ENCODE peak calls at places on chromosomes 4 and X, in four cellular contexts. U is progenitor cell of endocrine pancreas, G is ovary, K is cardiac muscle cell. E is an unnamed sample.

GRCh38 chrX:118983513-118983912 is 9.1 kb downstream of the LONRF3 start:
- DNase-seq in G (no peak), K (no peak), U (no peak), E (no peak)

GRCh38 chrX:150486011-150486410 is 82.4 kb upstream of the MTM1 start:
- DNase-seq in U (no peak), G (no peak), K (peak; percentile 46), E (no peak)

GRCh38 chrX:103311401-103311785 is 603 bp upstream of the BEX2 start:
- DNase-seq in K (no peak), G (no peak), U (no peak), E (no peak)

GRCh38 chr4:6372649-6373525 is 99.5 kb downstream of the PPP2R2C start:
- DNase-seq in G (no peak), U (no peak), K (peak; percentile 45), E (no peak)

GRCh38 chrX:100980608-100981497 is 11.3 kb downstream of the ARL13A start:
- DNase-seq in G (no peak), K (no peak), U (no peak), E (no peak)

GRCh38 chr4:2798399-2799301 is 5.8 kb downstream of the SH3BP2 start:
- DNase-seq in K (no peak), G (peak; percentile 60), U (no peak), E (no peak)

GRCh38 chrX:112731793-112732192 is 52.1 kb upstream of the LHFPL1 start:
- DNase-seq in U (no peak), K (no peak), G (no peak), E (no peak)

GRCh38 chr4:42653606-42654560 is 3.0 kb downstream of the ATP8A1 start:
- DNase-seq in U (no peak), G (no peak), K (no peak), E (no peak)

GRCh38 chr4:12403175-12403574 is 974.5 kb upstream of the HS3ST1 start:
- DNase-seq in K (no peak), G (no peak), U (no peak), E (no peak)

GRCh38 chr4:140372607-140373327 is 679 bp upstream of the SCOC start:
- DNase-seq in G (no peak), U (no peak), K (peak; percentile 30), E (no peak)

GRCh38 chrX:13506574-13506973 is 62.8 kb upstream of the EGFL6 start:
- DNase-seq in K (peak; percentile 63), G (peak; percentile 63), U (peak; percentile 14), E (no peak)

GRCh38 chr4:7777017-7777710 is 162.5 kb downstream of the AFAP1 start:
- DNase-seq in K (no peak), G (peak; percentile 13), U (no peak), E (no peak)

GRCh38 chrX:13837290-13837745 is 20.4 kb upstream of the GPM6B start:
- DNase-seq in G (no peak), K (no peak), U (no peak), E (no peak)

GRCh38 chr4:140866492-140867005 is 110.4 kb upstream of the TBC1D9 start:
- DNase-seq in K (no peak), G (no peak), U (no peak), E (no peak)

GRCh38 chr4:120709986-120710385 is 212.5 kb downstream of the PRDM5 start:
- DNase-seq in K (no peak), G (no peak), U (no peak), E (no peak)

GRCh38 chrX:47179221-47179927 is 14.3 kb upstream of the UBA1 start:
- DNase-seq in U (no peak), K (no peak), G (no peak), E (no peak)

GRCh38 chr4:149823770-149824221 is 8.2 kb upstream of the IQCM start:
- DNase-seq in G (no peak), U (no peak), K (no peak), E (no peak)

GRCh38 chr4:86498560-86499166 is 95.5 kb upstream of the PTPN13 start:
- DNase-seq in K (peak; percentile 74), G (no peak), U (no peak), E (no peak)

GRCh38 chr4:36187723-36188333 is 56.5 kb downstream of the ARAP2 start:
- DNase-seq in K (peak; percentile 29), G (no peak), U (no peak), E (no peak)

GRCh38 chrX:44314259-44314734 is 29.2 kb downstream of the EFHC2 start:
- DNase-seq in K (peak; percentile 73), U (no peak), G (no peak), E (no peak)

GRCh38 chr4:48047421-48047844 is 30.9 kb downstream of the NIPAL1 start:
- DNase-seq in K (no peak), U (no peak), G (no peak), E (no peak)

GRCh38 chrX:10022580-10023245 is 55.6 kb downstream of the CLDN34 start:
- DNase-seq in U (no peak), K (no peak), G (no peak), E (no peak)

GRCh38 chr4:3446631-3447320 is 5.0 kb downstream of the HGFAC start:
- DNase-seq in K (no peak), U (no peak), G (peak; percentile 15), E (no peak)

GRCh38 chrX:13747836-13748235 is 13.3 kb downstream of the OFD1 start:
- DNase-seq in K (peak; percentile 60), U (no peak), G (no peak), E (no peak)

GRCh38 chrX:118961866-118962560 is 12.4 kb upstream of the LONRF3 start:
- DNase-seq in K (no peak), U (no peak), G (no peak), E (no peak)

GRCh38 chrX:18668059-18668458 is 3.8 kb downstream of the RS1 start:
- DNase-seq in G (no peak), U (no peak), K (no peak), E (no peak)

GRCh38 chrX:17580529-17581155 is 156.7 kb upstream of the SCML1 start:
- DNase-seq in G (no peak), U (no peak), K (peak; percentile 54), E (no peak)

GRCh38 chr4:94507281-94507680 is 55.5 kb downstream of the PDLIM5 start:
- DNase-seq in G (no peak), U (no peak), K (no peak), E (no peak)

GRCh38 chr4:158171456-158171790 is 1.4 kb downstream of the GASK1B start:
- DNase-seq in U (no peak), G (no peak), K (no peak), E (no peak)

GRCh38 chr4:183458005-183458404 is 13.6 kb downstream of the CDKN2AIP start:
- DNase-seq in K (no peak), U (no peak), G (no peak), E (no peak)

GRCh38 chr4:150130953-150131352 is 52.7 kb downstream of the DCLK2 start:
- DNase-seq in K (no peak), G (no peak), U (no peak), E (no peak)

GRCh38 chr4:70505152-70505748 is 13.1 kb upstream of the AMTN start:
- DNase-seq in G (no peak), K (peak; percentile 69), U (peak; percentile 62), E (no peak)

GRCh38 chr4:152189451-152190179 is 346.3 kb downstream of the FBXW7 start:
- DNase-seq in U (no peak), K (no peak), G (no peak), E (no peak)

GRCh38 chr4:76744253-76744921 is 153.6 kb downstream of the SOWAHB start:
- DNase-seq in G (no peak), U (no peak), K (no peak), E (no peak)

GRCh38 chr4:4575284-4576211 is 33.7 kb upstream of the STX18 start:
- DNase-seq in U (peak; percentile 69), K (peak; percentile 88), G (peak; percentile 62), E (peak; percentile 82)

GRCh38 chr4:11597506-11597905 is 168.8 kb upstream of the HS3ST1 start:
- DNase-seq in K (no peak), G (no peak), U (no peak), E (no peak)

GRCh38 chrX:28042260-28042659 is 61.0 kb upstream of the DCAF8L1 start:
- DNase-seq in G (no peak), U (no peak), K (no peak), E (no peak)

DNA sequence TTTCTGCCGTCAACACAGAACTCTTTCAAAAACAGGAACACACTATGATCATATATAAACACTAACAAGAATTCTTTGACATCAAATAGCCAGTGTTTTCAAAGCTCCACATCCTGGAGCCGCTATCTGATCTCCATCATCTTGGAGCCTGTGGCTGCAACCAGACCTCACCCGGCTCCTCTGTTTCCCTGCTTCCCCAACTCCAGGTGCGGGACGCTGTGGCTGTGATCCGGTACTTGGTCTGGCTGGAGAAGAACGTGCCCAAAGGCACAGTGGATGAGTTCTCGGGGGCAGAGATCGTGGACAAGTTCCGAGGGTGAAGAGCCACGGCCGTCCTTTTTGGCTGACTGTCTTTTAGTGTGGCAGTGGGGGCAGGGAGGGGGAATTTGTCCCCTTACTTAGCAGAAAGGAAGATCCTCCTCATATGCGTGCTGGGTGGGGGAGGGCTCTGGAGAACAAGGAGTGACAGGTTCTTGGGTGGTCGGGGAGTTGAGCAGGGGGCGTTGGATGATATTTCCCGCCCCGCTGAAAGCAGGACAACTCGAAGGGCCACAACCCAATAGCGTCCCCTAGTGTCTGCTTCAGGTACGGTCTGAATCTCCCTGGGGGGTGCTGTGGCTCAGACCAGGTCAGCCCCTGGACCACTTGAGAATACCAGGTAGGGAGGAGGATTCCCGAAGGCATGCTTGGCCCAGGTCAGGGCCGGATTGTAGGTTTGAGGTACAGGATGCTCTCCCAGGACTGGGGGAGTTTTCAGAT is 15.7 kb downstream of the XPNPEP2 start:
- DNase-seq in K (no peak), G (no peak), U (no peak), E (no peak)
- TF ChIP-seq CTCF in K (peak; percentile 40), G (no peak), U (peak; percentile 27), E (peak; percentile 48)

GRCh38 chr4:77773101-77773500 is 46.1 kb downstream of the CNOT6L start:
- DNase-seq in U (no peak), G (no peak), K (no peak), E (no peak)

GRCh38 chr4:77771566-77771965 is 47.6 kb downstream of the CNOT6L start:
- DNase-seq in U (no peak), K (no peak), G (no peak), E (no peak)

GRCh38 chr4:77782102-77782835 is 36.9 kb downstream of the CNOT6L start:
- DNase-seq in G (no peak), U (no peak), K (no peak), E (no peak)

GRCh38 chr4:77777135-77777777 is 41.9 kb downstream of the CNOT6L start:
- DNase-seq in K (no peak), U (no peak), G (no peak), E (no peak)

GRCh38 chr4:77776182-77777134 is 42.7 kb downstream of the CNOT6L start:
- DNase-seq in K (no peak), U (no peak), G (no peak), E (no peak)
- TF ChIP-seq CTCF in K (no peak), U (no peak), G (no peak), E (no peak)

DNA sequence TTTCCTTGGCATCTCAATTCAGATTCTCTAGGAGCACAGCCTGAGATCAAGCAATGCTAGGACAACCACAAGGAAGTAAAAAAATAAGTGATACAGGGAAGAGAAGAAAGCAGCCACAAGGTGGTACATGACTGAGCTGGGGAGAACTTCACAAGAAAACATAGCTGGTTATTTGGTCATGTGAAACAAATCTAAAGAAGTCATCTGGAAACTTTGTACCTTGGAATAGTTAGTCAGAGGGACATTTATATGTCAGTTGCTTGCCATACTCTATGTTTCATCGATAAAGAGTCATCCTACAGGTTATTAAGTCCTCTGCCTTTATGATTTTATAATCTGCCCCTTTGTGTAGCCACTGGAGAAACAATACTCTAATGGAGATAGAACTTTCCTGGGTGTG is 575.1 kb downstream of the IL15 start:
- DNase-seq in K (no peak), U (no peak), G (no peak), E (no peak)
- TF ChIP-seq CTCF in K (no peak), U (no peak), G (no peak), E (no peak)

GRCh38 chr4:99159699-99160098 is 15.6 kb upstream of the ADH4 start:
- DNase-seq in K (no peak), G (no peak), U (no peak), E (no peak)
- TF ChIP-seq CTCF in K (no peak), G (no peak), U (no peak), E (no peak)